ENCODE peak calls at places on chromosomes 4 and X, in five cellular contexts. One of them, this sample, is unnamed.

GRCh38 chrX:134908235-134908834 is 82.5 kb upstream of the SMIM10 start:
- DNase-seq in psoas muscle: no peak
- DNase-seq in BJ: no peak
- DNase-seq in hepatocyte: peak; percentile 18
- DNase-seq in neuronal stem cell: no peak
- DNase-seq in this sample: no peak

GRCh38 chr4:139975830-139976272 is 178.1 kb downstream of the MAML3 start:
- DNase-seq in psoas muscle: no peak
- DNase-seq in hepatocyte: no peak
- DNase-seq in neuronal stem cell: no peak
- DNase-seq in BJ: no peak
- DNase-seq in this sample: no peak

GRCh38 chr4:26861434-26862186 is 969 bp downstream of the STIM2 start:
- DNase-seq in BJ: no peak
- DNase-seq in neuronal stem cell: peak; percentile 63
- DNase-seq in hepatocyte: peak; percentile 74
- DNase-seq in psoas muscle: peak; percentile 72
- DNase-seq in this sample: peak; percentile 36

GRCh38 chr4:110586137-110586850 is 36.6 kb downstream of the PITX2 start:
- DNase-seq in BJ: peak; percentile 4
- DNase-seq in psoas muscle: no peak
- DNase-seq in neuronal stem cell: no peak
- DNase-seq in hepatocyte: peak; percentile 54
- DNase-seq in this sample: no peak

GRCh38 chr4:150119492-150119891 is 41.2 kb downstream of the DCLK2 start:
- DNase-seq in BJ: no peak
- DNase-seq in neuronal stem cell: no peak
- DNase-seq in hepatocyte: peak; percentile 14
- DNase-seq in psoas muscle: no peak
- DNase-seq in this sample: no peak

GRCh38 chr4:30402276-30402675 is 317.9 kb upstream of the PCDH7 start:
- DNase-seq in psoas muscle: no peak
- DNase-seq in BJ: no peak
- DNase-seq in hepatocyte: no peak
- DNase-seq in neuronal stem cell: no peak
- DNase-seq in this sample: no peak

GRCh38 chrX:65522739-65523372 is 11.7 kb downstream of the LAS1L start:
- DNase-seq in neuronal stem cell: no peak
- DNase-seq in BJ: no peak
- DNase-seq in psoas muscle: no peak
- DNase-seq in hepatocyte: no peak
- DNase-seq in this sample: no peak

GRCh38 chr4:6563935-6564645 is 10.9 kb upstream of the MAN2B2 start:
- DNase-seq in hepatocyte: no peak
- DNase-seq in psoas muscle: no peak
- DNase-seq in neuronal stem cell: no peak
- DNase-seq in BJ: no peak
- DNase-seq in this sample: no peak

GRCh38 chrX:70033348-70033747 is 16.4 kb downstream of the AWAT2 start:
- DNase-seq in neuronal stem cell: no peak
- DNase-seq in psoas muscle: no peak
- DNase-seq in hepatocyte: no peak
- DNase-seq in BJ: no peak
- DNase-seq in this sample: no peak

GRCh38 chrX:9147631-9148189 is 113.8 kb upstream of the FAM9B start:
- DNase-seq in hepatocyte: no peak
- DNase-seq in neuronal stem cell: no peak
- DNase-seq in psoas muscle: no peak
- DNase-seq in BJ: no peak
- DNase-seq in this sample: no peak

GRCh38 chrX:1034717-1035116 is 177.7 kb downstream of the CRLF2 start:
- DNase-seq in BJ: no peak
- DNase-seq in hepatocyte: no peak
- DNase-seq in neuronal stem cell: no peak
- DNase-seq in psoas muscle: no peak
- DNase-seq in this sample: no peak

GRCh38 chr4:24244663-24245519 is 339.5 kb downstream of the DHX15 start:
- DNase-seq in hepatocyte: no peak
- DNase-seq in psoas muscle: peak; percentile 43
- DNase-seq in BJ: no peak
- DNase-seq in neuronal stem cell: peak; percentile 12
- DNase-seq in this sample: peak; percentile 23

GRCh38 chrX:120463241-120463640 is 5.9 kb downstream of the LAMP2 start:
- DNase-seq in neuronal stem cell: no peak
- DNase-seq in hepatocyte: no peak
- DNase-seq in BJ: no peak
- DNase-seq in psoas muscle: no peak
- DNase-seq in this sample: peak; percentile 40

GRCh38 chr4:84582988-84583870 is at the start of gene CDS1:
- DNase-seq in BJ: no peak
- DNase-seq in hepatocyte: peak; percentile 71
- DNase-seq in neuronal stem cell: no peak
- DNase-seq in psoas muscle: peak; percentile 17
- DNase-seq in this sample: no peak

GRCh38 chr4:157701695-157701994 is 471.2 kb downstream of the GASK1B start:
- DNase-seq in BJ: no peak
- DNase-seq in hepatocyte: no peak
- DNase-seq in psoas muscle: no peak
- DNase-seq in neuronal stem cell: no peak
- DNase-seq in this sample: no peak

GRCh38 chr4:122227202-122227601 is 75.1 kb downstream of the BLTP1 start:
- DNase-seq in BJ: no peak
- DNase-seq in hepatocyte: no peak
- DNase-seq in psoas muscle: no peak
- DNase-seq in neuronal stem cell: no peak
- DNase-seq in this sample: no peak

GRCh38 chrX:153539979-153540358 is 22.5 kb downstream of the ATP2B3 start:
- DNase-seq in hepatocyte: no peak
- DNase-seq in psoas muscle: no peak
- DNase-seq in BJ: no peak
- DNase-seq in neuronal stem cell: no peak
- DNase-seq in this sample: no peak

GRCh38 chr4:74504212-74504611 is 59.3 kb downstream of the AREG start:
- DNase-seq in BJ: no peak
- DNase-seq in hepatocyte: no peak
- DNase-seq in psoas muscle: no peak
- DNase-seq in neuronal stem cell: no peak
- DNase-seq in this sample: no peak

GRCh38 chrX:1903380-1903935 is 288.6 kb downstream of the ASMT start:
- DNase-seq in BJ: peak; percentile 35
- DNase-seq in hepatocyte: peak; percentile 58
- DNase-seq in neuronal stem cell: no peak
- DNase-seq in psoas muscle: no peak
- DNase-seq in this sample: no peak

GRCh38 chr4:47533689-47534347 is 48.7 kb downstream of the ATP10D start:
- DNase-seq in psoas muscle: no peak
- DNase-seq in hepatocyte: no peak
- DNase-seq in BJ: no peak
- DNase-seq in neuronal stem cell: no peak
- DNase-seq in this sample: no peak

GRCh38 chrX:21487832-21488231 is 113.6 kb downstream of the CNKSR2 start:
- DNase-seq in psoas muscle: no peak
- DNase-seq in hepatocyte: peak; percentile 24
- DNase-seq in neuronal stem cell: no peak
- DNase-seq in BJ: no peak
- DNase-seq in this sample: no peak

GRCh38 chr4:174521800-174522182 is 497 bp downstream of the HPGD start:
- DNase-seq in hepatocyte: peak; percentile 60
- DNase-seq in BJ: no peak
- DNase-seq in neuronal stem cell: peak; percentile 24
- DNase-seq in psoas muscle: no peak
- DNase-seq in this sample: no peak

GRCh38 chrX:40147399-40148188 is 49.8 kb upstream of the BCOR start:
- DNase-seq in neuronal stem cell: no peak
- DNase-seq in hepatocyte: peak; percentile 6
- DNase-seq in BJ: no peak
- DNase-seq in psoas muscle: no peak
- DNase-seq in this sample: no peak

GRCh38 chrX:40148189-40148438 is 50.4 kb upstream of the BCOR start:
- DNase-seq in neuronal stem cell: no peak
- DNase-seq in BJ: no peak
- DNase-seq in hepatocyte: peak; percentile 6
- DNase-seq in psoas muscle: no peak
- DNase-seq in this sample: no peak

GRCh38 chrX:40145001-40145631 is 47.4 kb upstream of the BCOR start:
- DNase-seq in neuronal stem cell: no peak
- DNase-seq in BJ: no peak
- DNase-seq in psoas muscle: no peak
- DNase-seq in hepatocyte: no peak
- DNase-seq in this sample: no peak

GRCh38 chrX:40145670-40146470 is 48.1 kb upstream of the BCOR start:
- DNase-seq in hepatocyte: no peak
- DNase-seq in neuronal stem cell: no peak
- DNase-seq in BJ: no peak
- DNase-seq in psoas muscle: no peak
- DNase-seq in this sample: no peak

DNA sequence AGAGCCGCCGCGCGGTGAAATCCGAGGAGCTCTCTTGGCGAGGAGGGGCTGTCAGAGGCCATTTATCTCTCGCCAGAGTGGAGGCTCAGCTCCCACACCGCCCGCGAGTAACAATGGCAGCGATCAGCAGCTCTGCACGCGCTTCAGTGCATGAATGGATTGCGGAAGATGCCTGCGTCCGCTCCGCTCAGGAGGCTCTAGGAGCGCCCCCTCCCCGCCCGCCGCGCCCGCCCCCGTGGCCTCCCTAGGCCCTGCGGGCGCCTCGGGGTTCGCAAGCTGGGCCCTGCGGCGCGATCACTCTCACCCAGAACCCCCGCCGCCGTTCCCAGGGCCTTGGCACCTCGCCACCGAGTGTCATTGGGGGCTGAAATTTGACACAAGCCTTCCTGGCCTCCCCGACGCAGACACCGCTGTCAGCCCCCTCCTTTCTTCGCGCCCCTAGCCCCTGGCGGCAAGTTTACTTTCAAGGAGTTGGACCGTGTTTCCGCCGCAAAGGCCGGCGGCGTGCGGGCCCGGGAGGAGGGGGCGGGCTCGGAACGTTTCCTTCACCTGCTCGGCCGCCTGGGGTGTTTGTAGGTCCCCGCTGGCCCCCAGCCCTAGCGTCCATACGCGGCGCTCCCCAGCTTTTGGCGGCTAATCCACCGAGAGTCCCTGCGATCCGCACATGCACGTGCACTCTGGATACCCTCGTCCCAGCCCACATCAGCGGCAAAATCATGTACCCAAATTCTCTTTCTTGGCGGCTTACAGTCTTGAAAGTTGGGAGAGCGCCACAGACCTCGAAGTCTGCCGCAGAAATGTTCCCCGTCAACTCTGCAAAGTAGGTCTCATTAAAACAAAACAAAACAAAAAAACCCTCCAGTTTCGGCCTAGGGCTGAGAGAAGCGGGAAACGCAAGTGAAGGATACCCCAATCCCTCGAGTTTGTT is 49.0 kb upstream of the BCOR start:
- DNase-seq in neuronal stem cell: no peak
- DNase-seq in hepatocyte: peak; percentile 75
- DNase-seq in psoas muscle: no peak
- DNase-seq in BJ: no peak
- DNase-seq in this sample: no peak
- H3K27me3 ChIP-seq in neuronal stem cell: no peaks in the 10 kb centered on the region
- H3K27me3 ChIP-seq in hepatocyte: peaks cover 75% of the 10 kb centered on the region
- H3K27me3 ChIP-seq in psoas muscle: no peaks in the 10 kb centered on the region
- H3K27me3 ChIP-seq in BJ: no peaks in the 10 kb centered on the region
- H3K27me3 ChIP-seq in this sample: peaks cover 52% of the 10 kb centered on the region

GRCh38 chr4:185346975-185347601 is 48.6 kb downstream of the LRP2BP start:
- DNase-seq in psoas muscle: no peak
- DNase-seq in BJ: no peak
- DNase-seq in neuronal stem cell: no peak
- DNase-seq in hepatocyte: no peak
- DNase-seq in this sample: no peak
- H3K36me3 ChIP-seq in psoas muscle: peaks cover 51% of the 10 kb centered on the region
- H3K36me3 ChIP-seq in BJ: peaks cover 10% of the 10 kb centered on the region
- H3K36me3 ChIP-seq in neuronal stem cell: peaks cover 44% of the 10 kb centered on the region
- H3K36me3 ChIP-seq in hepatocyte: no peaks in the 10 kb centered on the region
- H3K36me3 ChIP-seq in this sample: peaks cover 61% of the 10 kb centered on the region

GRCh38 chrX:147779173-147779572 is 132.5 kb upstream of the FMR1 start:
- DNase-seq in hepatocyte: no peak
- DNase-seq in psoas muscle: no peak
- DNase-seq in neuronal stem cell: no peak
- DNase-seq in BJ: no peak
- DNase-seq in this sample: no peak
- H3K27me3 ChIP-seq in hepatocyte: no peaks in the 10 kb centered on the region
- H3K27me3 ChIP-seq in psoas muscle: no peaks in the 10 kb centered on the region
- H3K27me3 ChIP-seq in neuronal stem cell: no peaks in the 10 kb centered on the region
- H3K27me3 ChIP-seq in BJ: no peaks in the 10 kb centered on the region
- H3K27me3 ChIP-seq in this sample: no peaks in the 10 kb centered on the region

DNA sequence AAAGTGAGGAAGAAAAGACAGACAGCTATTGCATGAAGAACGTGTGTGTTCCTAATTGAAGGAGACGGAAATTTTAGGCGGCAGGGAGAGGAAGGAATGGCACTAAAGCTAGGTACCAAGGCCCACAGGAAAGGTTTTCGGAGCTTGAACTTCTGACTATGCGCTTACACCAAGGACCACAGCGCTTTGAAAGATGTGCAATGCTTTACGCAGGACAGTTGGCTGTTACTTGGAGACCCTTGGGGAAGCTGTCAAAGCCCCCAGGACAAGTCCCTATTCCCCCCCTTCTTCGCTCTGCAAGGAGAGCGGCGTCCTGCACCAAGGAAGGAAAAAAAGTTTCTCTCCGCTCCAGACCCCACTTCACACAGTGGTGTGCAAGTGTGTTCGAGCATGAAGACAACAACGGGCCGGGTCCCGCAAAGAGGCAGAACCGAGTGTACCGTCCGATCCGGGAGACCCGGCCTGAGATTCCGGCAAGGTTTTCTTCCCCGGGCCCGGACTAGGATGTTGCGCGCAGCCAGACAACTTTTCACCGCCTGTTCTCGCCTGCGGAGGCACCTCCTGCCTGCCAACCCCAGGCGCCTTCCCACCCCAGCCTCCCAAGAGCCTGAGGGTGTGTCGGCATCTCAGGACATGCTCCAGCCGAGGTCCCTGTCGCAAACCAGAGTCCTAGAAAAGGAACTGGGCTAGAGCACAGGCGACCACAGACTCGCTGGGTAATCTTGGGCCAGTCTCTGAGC is 888 bp downstream of the KDR start:
- DNase-seq in hepatocyte: no peak
- DNase-seq in BJ: no peak
- DNase-seq in neuronal stem cell: peak; percentile 8
- DNase-seq in psoas muscle: no peak
- DNase-seq in this sample: no peak
- H3K36me3 ChIP-seq in hepatocyte: no peaks in the 10 kb centered on the region
- H3K36me3 ChIP-seq in BJ: no peaks in the 10 kb centered on the region
- H3K36me3 ChIP-seq in neuronal stem cell: no peaks in the 10 kb centered on the region
- H3K36me3 ChIP-seq in psoas muscle: no peaks in the 10 kb centered on the region
- H3K36me3 ChIP-seq in this sample: no peaks in the 10 kb centered on the region

This sample was measured in tibial nerve.